ENCODE peak calls at places on chromosome 17, in seven cellular contexts. One of them, this sample, is unnamed.

GRCh38 chr17:28282596-28282995 is 36.4 kb upstream of the TMEM97 start:
- DNase-seq in stimulated activated CD4-positive, alpha-beta T cell treated with anti-CD3 and anti-CD28 coated beads, Interleukin-1b, Interleukin-23, amount 100 ng/mL, for 48 hours: no peak
- DNase-seq in MCF 10A: peak
- DNase-seq in fibroblast of the conjunctiva: peak
- DNase-seq in nephron progenitor cell: no peak
- DNase-seq in NCI-H1417: peak
- DNase-seq in HFF-Myc: peak
- DNase-seq in this sample: no peak

GRCh38 chr17:49964539-49965521 is 4.2 kb upstream of the DLX4 start:
- DNase-seq in HFF-Myc: no peak
- DNase-seq in fibroblast of the conjunctiva: no peak
- DNase-seq in nephron progenitor cell: no peak
- DNase-seq in NCI-H1417: no peak
- DNase-seq in stimulated activated CD4-positive, alpha-beta T cell treated with anti-CD3 and anti-CD28 coated beads, Interleukin-1b, Interleukin-23, amount 100 ng/mL, for 48 hours: no peak
- DNase-seq in MCF 10A: no peak
- DNase-seq in this sample: no peak

GRCh38 chr17:30238003-30238344 is 2.5 kb upstream of the SLC6A4 start:
- DNase-seq in nephron progenitor cell: no peak
- DNase-seq in fibroblast of the conjunctiva: no peak
- DNase-seq in stimulated activated CD4-positive, alpha-beta T cell treated with anti-CD3 and anti-CD28 coated beads, Interleukin-1b, Interleukin-23, amount 100 ng/mL, for 48 hours: no peak
- DNase-seq in NCI-H1417: peak
- DNase-seq in HFF-Myc: no peak
- DNase-seq in MCF 10A: no peak
- DNase-seq in this sample: no peak

GRCh38 chr17:75913537-75914210 is 9.0 kb upstream of the MRPL38 start:
- DNase-seq in stimulated activated CD4-positive, alpha-beta T cell treated with anti-CD3 and anti-CD28 coated beads, Interleukin-1b, Interleukin-23, amount 100 ng/mL, for 48 hours: no peak
- DNase-seq in MCF 10A: no peak
- DNase-seq in nephron progenitor cell: no peak
- DNase-seq in NCI-H1417: peak
- DNase-seq in fibroblast of the conjunctiva: no peak
- DNase-seq in HFF-Myc: no peak
- DNase-seq in this sample: no peak

GRCh38 chr17:66551839-66552238 is 249.4 kb downstream of the PRKCA start:
- DNase-seq in nephron progenitor cell: no peak
- DNase-seq in HFF-Myc: no peak
- DNase-seq in stimulated activated CD4-positive, alpha-beta T cell treated with anti-CD3 and anti-CD28 coated beads, Interleukin-1b, Interleukin-23, amount 100 ng/mL, for 48 hours: no peak
- DNase-seq in fibroblast of the conjunctiva: no peak
- DNase-seq in MCF 10A: no peak
- DNase-seq in NCI-H1417: no peak
- DNase-seq in this sample: no peak

GRCh38 chr17:80892019-80892855 is 99.4 kb upstream of the CHMP6 start:
- DNase-seq in nephron progenitor cell: peak
- DNase-seq in stimulated activated CD4-positive, alpha-beta T cell treated with anti-CD3 and anti-CD28 coated beads, Interleukin-1b, Interleukin-23, amount 100 ng/mL, for 48 hours: peak
- DNase-seq in HFF-Myc: peak
- DNase-seq in MCF 10A: peak
- DNase-seq in NCI-H1417: peak
- DNase-seq in fibroblast of the conjunctiva: peak
- DNase-seq in this sample: peak

GRCh38 chr17:34299918-34300600 is 14.5 kb downstream of the CCL11 start:
- DNase-seq in MCF 10A: no peak
- DNase-seq in NCI-H1417: no peak
- DNase-seq in nephron progenitor cell: no peak
- DNase-seq in fibroblast of the conjunctiva: no peak
- DNase-seq in HFF-Myc: no peak
- DNase-seq in stimulated activated CD4-positive, alpha-beta T cell treated with anti-CD3 and anti-CD28 coated beads, Interleukin-1b, Interleukin-23, amount 100 ng/mL, for 48 hours: no peak
- DNase-seq in this sample: no peak

GRCh38 chr17:40290629-40291296 is 3.1 kb downstream of the CDC6 start:
- DNase-seq in stimulated activated CD4-positive, alpha-beta T cell treated with anti-CD3 and anti-CD28 coated beads, Interleukin-1b, Interleukin-23, amount 100 ng/mL, for 48 hours: no peak
- DNase-seq in HFF-Myc: no peak
- DNase-seq in MCF 10A: peak
- DNase-seq in fibroblast of the conjunctiva: peak
- DNase-seq in NCI-H1417: peak
- DNase-seq in nephron progenitor cell: no peak
- DNase-seq in this sample: peak

GRCh38 chr17:28473542-28473941 is at the start of gene SLC13A2:
- DNase-seq in NCI-H1417: no peak
- DNase-seq in nephron progenitor cell: no peak
- DNase-seq in fibroblast of the conjunctiva: no peak
- DNase-seq in stimulated activated CD4-positive, alpha-beta T cell treated with anti-CD3 and anti-CD28 coated beads, Interleukin-1b, Interleukin-23, amount 100 ng/mL, for 48 hours: no peak
- DNase-seq in MCF 10A: no peak
- DNase-seq in HFF-Myc: no peak
- DNase-seq in this sample: no peak

GRCh38 chr17:48463531-48463930 is 33.5 kb upstream of the SKAP1 start:
- DNase-seq in NCI-H1417: no peak
- DNase-seq in MCF 10A: no peak
- DNase-seq in fibroblast of the conjunctiva: no peak
- DNase-seq in nephron progenitor cell: no peak
- DNase-seq in HFF-Myc: peak
- DNase-seq in stimulated activated CD4-positive, alpha-beta T cell treated with anti-CD3 and anti-CD28 coated beads, Interleukin-1b, Interleukin-23, amount 100 ng/mL, for 48 hours: no peak
- DNase-seq in this sample: no peak

GRCh38 chr17:44850025-44850424 is 2.3 kb downstream of the HIGD1B start:
- DNase-seq in MCF 10A: no peak
- DNase-seq in fibroblast of the conjunctiva: no peak
- DNase-seq in HFF-Myc: no peak
- DNase-seq in stimulated activated CD4-positive, alpha-beta T cell treated with anti-CD3 and anti-CD28 coated beads, Interleukin-1b, Interleukin-23, amount 100 ng/mL, for 48 hours: no peak
- DNase-seq in NCI-H1417: no peak
- DNase-seq in nephron progenitor cell: no peak
- DNase-seq in this sample: no peak

GRCh38 chr17:5758651-5759050 is 174.3 kb upstream of the NLRP1 start:
- DNase-seq in NCI-H1417: no peak
- DNase-seq in nephron progenitor cell: no peak
- DNase-seq in stimulated activated CD4-positive, alpha-beta T cell treated with anti-CD3 and anti-CD28 coated beads, Interleukin-1b, Interleukin-23, amount 100 ng/mL, for 48 hours: peak
- DNase-seq in HFF-Myc: no peak
- DNase-seq in MCF 10A: peak
- DNase-seq in fibroblast of the conjunctiva: no peak
- DNase-seq in this sample: no peak

GRCh38 chr17:48472485-48473281 is 42.7 kb upstream of the SKAP1 start:
- DNase-seq in stimulated activated CD4-positive, alpha-beta T cell treated with anti-CD3 and anti-CD28 coated beads, Interleukin-1b, Interleukin-23, amount 100 ng/mL, for 48 hours: no peak
- DNase-seq in HFF-Myc: peak
- DNase-seq in nephron progenitor cell: peak
- DNase-seq in NCI-H1417: no peak
- DNase-seq in fibroblast of the conjunctiva: no peak
- DNase-seq in MCF 10A: no peak
- DNase-seq in this sample: no peak

This sample was measured in T-helper 2 cell treated with Interferon-gamma antibody and Interleukin-4, amounts not matched to agents 5 μg/mL and 100 μg/mL, for 36 hours.